ENCODE peak calls at places on chromosomes 16 and 17, in six cellular contexts. L is H1, A is K562, Z is WTC11, J is GM12878, B is HepG2. V is an unnamed sample.

GRCh38 chr17:60468371-60468770 is 46.1 kb downstream of the CHCT1 start:
- DNase-seq in L (no peak), A (no peak), Z (no peak), J (no peak), B (no peak), V (no peak)

GRCh38 chr16:85999778-86000177 is 100.8 kb downstream of the IRF8 start:
- DNase-seq in L (no peak), A (no peak), Z (no peak), J (no peak), B (no peak), V (no peak)

GRCh38 chr17:64146418-64147109 is 16.6 kb upstream of the ERN1 start:
- DNase-seq in L (peak; percentile 52), A (peak; percentile 46), Z (peak; percentile 28), J (no peak), B (peak; percentile 52), V (peak; percentile 57)

GRCh38 chr17:78343433-78344201 is 16.3 kb downstream of the SOCS3 start:
- DNase-seq in L (no peak), A (no peak), Z (no peak), J (no peak), B (no peak), V (peak; percentile 27)

GRCh38 chr17:72661093-72661944 is 431.2 kb downstream of the SLC39A11 start:
- DNase-seq in L (no peak), A (no peak), Z (no peak), J (no peak), B (peak; percentile 98), V (no peak)

GRCh38 chr16:71499775-71500364 is 10.7 kb upstream of the ZNF19 start:
- DNase-seq in L (peak; percentile 60), A (peak; percentile 63), Z (peak; percentile 44), J (peak; percentile 28), B (peak; percentile 68), V (peak; percentile 79)

GRCh38 chr16:12255919-12256665 is 279.6 kb downstream of the SNX29 start:
- DNase-seq in L (no peak), A (no peak), Z (no peak), J (no peak), B (no peak), V (no peak)

GRCh38 chr16:48558269-48558915 is 51.6 kb downstream of the N4BP1 start:
- DNase-seq in L (no peak), A (no peak), Z (no peak), J (no peak), B (no peak), V (no peak)

GRCh38 chr16:711548-712320 is 3.2 kb upstream of the METRN start:
- DNase-seq in L (peak; percentile 95), A (peak; percentile 88), Z (peak; percentile 90), J (no peak), B (no peak), V (peak; percentile 87)
- TF ChIP-seq CREB1 in L (peak; percentile 12), A (no peak), Z (no peak), J (no peak), B (no peak), V (no peak)

GRCh38 chr17:62657664-62658063 is 30.2 kb downstream of the MRC2 start:
- DNase-seq in L (no peak), A (no peak), Z (peak; percentile 8), J (no peak), B (no peak), V (no peak)
- TF ChIP-seq CTCF in L (no peak), A (no peak), Z (no peak), J (no peak), B (no peak), V (no peak)

GRCh38 chr17:14307560-14308024 is 6.7 kb downstream of the HS3ST3B1 start:
- DNase-seq in L (no peak), A (no peak), Z (no peak), J (no peak), B (peak; percentile 42), V (no peak)

GRCh38 chr17:14306602-14307001 is 5.7 kb downstream of the HS3ST3B1 start:
- DNase-seq in L (no peak), A (no peak), Z (no peak), J (no peak), B (no peak), V (no peak)

GRCh38 chr17:14304222-14304844 is 3.5 kb downstream of the HS3ST3B1 start:
- DNase-seq in L (peak; percentile 39), A (no peak), Z (no peak), J (no peak), B (no peak), V (no peak)

GRCh38 chr17:14304876-14305636 is 4.2 kb downstream of the HS3ST3B1 start:
- DNase-seq in L (peak; percentile 49), A (no peak), Z (no peak), J (no peak), B (peak; percentile 62), V (peak; percentile 63)

GRCh38 chr17:14305785-14306496 is 5.1 kb downstream of the HS3ST3B1 start:
- DNase-seq in L (no peak), A (no peak), Z (no peak), J (no peak), B (no peak), V (no peak)
- TF ChIP-seq CREB1 in L (no peak), A (no peak), Z (no peak), J (no peak), B (no peak), V (no peak)

DNA sequence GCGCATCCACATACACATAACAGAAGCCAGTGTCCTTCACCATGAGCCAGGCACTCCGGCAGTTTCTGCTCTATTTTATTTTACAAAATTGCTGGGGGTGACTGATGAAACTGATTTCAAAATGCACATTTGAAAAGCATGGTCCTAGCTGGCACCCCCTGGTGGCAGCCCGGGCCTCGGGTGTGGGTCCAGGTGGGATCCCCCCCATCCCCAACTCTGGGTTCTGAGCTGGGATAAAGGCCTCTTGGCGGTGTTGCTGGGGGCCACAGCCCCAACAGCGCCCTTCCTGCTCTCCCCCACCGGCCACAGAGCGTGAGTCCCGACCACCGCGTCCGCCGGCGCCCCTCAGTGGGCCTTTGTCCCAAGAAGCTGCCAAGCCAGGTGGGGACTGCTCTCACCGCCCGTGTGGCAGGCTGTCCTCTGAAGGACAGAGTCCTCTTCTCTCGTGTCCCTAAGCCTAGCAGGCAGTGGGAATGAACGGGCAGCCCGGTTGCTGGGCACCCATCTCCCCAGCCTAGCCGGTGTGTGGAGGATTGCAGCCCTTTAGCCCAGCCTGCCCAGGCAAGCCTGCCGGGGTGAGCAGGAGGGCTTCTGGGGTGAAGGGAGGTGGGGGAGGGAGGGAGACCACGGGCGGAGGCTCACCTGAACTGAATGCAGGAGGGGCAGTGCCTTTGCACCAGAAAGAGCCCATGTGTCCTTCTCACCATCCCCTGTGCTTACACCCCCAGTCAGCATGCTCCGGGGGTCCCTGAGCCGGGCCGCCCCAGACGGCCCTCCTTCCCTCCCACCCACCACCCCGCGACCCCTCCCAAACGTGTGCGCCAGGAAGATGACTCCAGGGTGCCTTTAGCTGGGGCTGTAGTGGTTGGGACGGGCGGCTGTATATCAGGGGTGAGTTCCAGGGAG is 898 bp downstream of the SNAI3 start:
- DNase-seq in L (peak; percentile 79), A (peak; percentile 69), Z (peak; percentile 50), J (no peak), B (no peak), V (peak; percentile 66)
- TF ChIP-seq CTCF in L (peak; percentile 51), A (peak; percentile 56), Z (peak; percentile 37), J (peak; percentile 60), B (peak; percentile 70), V (peak; percentile 67)

GRCh38 chr17:37824534-37825485 is 80.0 kb upstream of the HNF1B start:
- DNase-seq in L (no peak), A (no peak), Z (no peak), J (no peak), B (peak; percentile 62), V (peak; percentile 44)
- TF ChIP-seq CREB1 in L (no peak), A (no peak), Z (no peak), J (no peak), B (no peak), V (no peak)

DNA sequence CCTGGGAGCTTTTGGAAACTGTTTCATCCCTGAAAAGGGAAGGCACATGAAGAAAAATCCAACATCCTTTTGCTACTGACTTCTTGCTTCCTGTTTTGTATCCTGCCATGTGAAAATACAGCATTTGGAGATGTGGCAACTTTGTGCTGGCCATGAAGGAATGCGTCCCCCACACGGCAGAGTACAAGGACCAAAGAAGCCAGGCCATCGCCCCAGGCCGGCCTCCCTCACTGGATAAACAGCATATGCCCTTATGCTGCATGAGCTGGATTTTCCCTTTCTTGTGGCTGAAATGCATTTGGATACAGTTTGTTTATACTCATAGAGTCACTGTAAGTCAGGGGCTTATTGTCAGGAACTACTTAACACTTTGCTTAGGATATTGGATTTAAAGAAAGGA is 5.5 kb upstream of the HASPIN start:
- DNase-seq in L (no peak), A (no peak), Z (no peak), J (no peak), B (no peak), V (no peak)
- TF ChIP-seq CTCF in L (no peak), A (no peak), Z (no peak), J (no peak), B (no peak), V (no peak)

GRCh38 chr17:915416-916201 is 64.0 kb downstream of the NXN start:
- DNase-seq in L (no peak), A (no peak), Z (no peak), J (no peak), B (no peak), V (peak; percentile 48)
- TF ChIP-seq CREB1 in L (peak; percentile 77), A (no peak), Z (no peak), J (no peak), B (no peak), V (peak; percentile 15)

GRCh38 chr16:6032438-6032837 is 934.8 kb upstream of the EEF2KMT start:
- DNase-seq in L (no peak), A (no peak), Z (no peak), J (no peak), B (no peak), V (no peak)
- TF ChIP-seq CTCF in L (no peak), A (peak; percentile 12), Z (no peak), J (no peak), B (no peak), V (no peak)